ENCODE peak calls at places on chromosomes 4 and X, in eight cellular contexts. R is mesothelial cell of epicardium, O is H4, Z is AML-193, X is neural crest cell, G is fibroblast of the aortic adventitia, H is HuH-7.5, U is activated T-cell treated with anti-CD3 and anti-CD28 coated beads for 1 hour. C is an unnamed sample.

GRCh38 chr4:152534541-152535231 is 1.2 kb downstream of the FBXW7 start:
- DNase-seq in R (no peak), O (no peak), Z (peak), X (peak), G (peak), H (no peak), U (peak), C (peak)

GRCh38 chr4:123673971-123674370 is 277.4 kb downstream of the SPRY1 start:
- DNase-seq in R (no peak), O (no peak), Z (no peak), X (no peak), G (no peak), H (no peak), U (no peak), C (no peak)

GRCh38 chr4:15396157-15396800 is 31.6 kb upstream of the C1QTNF7 start:
- DNase-seq in R (no peak), O (peak), Z (peak), X (peak), G (peak), H (peak), U (peak), C (peak)

GRCh38 chr4:115720611-115721010 is 607.2 kb upstream of the NDST4 start:
- DNase-seq in R (no peak), O (no peak), Z (no peak), X (no peak), G (no peak), H (no peak), U (no peak), C (no peak)

GRCh38 chr4:53563824-53564223 is 27.5 kb downstream of the LNX1 start:
- DNase-seq in R (no peak), O (peak), Z (no peak), X (no peak), G (peak), H (no peak), U (no peak), C (peak)

GRCh38 chr4:153114771-153115321 is 89.4 kb upstream of the TRIM2 start:
- DNase-seq in R (no peak), O (peak), Z (no peak), X (no peak), G (peak), H (no peak), U (peak), C (no peak)

GRCh38 chr4:158239196-158239595 is 28.9 kb downstream of the TMEM144 start:
- DNase-seq in R (no peak), O (no peak), Z (no peak), X (no peak), G (no peak), H (no peak), U (no peak), C (no peak)

GRCh38 chr4:1207603-1208265 is 35.4 kb upstream of the SPON2 start:
- DNase-seq in R (peak), O (no peak), Z (no peak), X (no peak), G (peak), H (no peak), U (no peak), C (no peak)

GRCh38 chr4:139676913-139677585 is 11.4 kb downstream of the MGST2 start:
- DNase-seq in R (no peak), O (no peak), Z (no peak), X (no peak), G (no peak), H (no peak), U (no peak), C (no peak)

GRCh38 chr4:53653484-53654053 is 62.3 kb upstream of the LNX1 start:
- DNase-seq in R (no peak), O (peak), Z (no peak), X (no peak), G (peak), H (no peak), U (no peak), C (peak)

GRCh38 chr4:92776080-92776479 is 472.3 kb downstream of the GRID2 start:
- DNase-seq in R (no peak), O (no peak), Z (no peak), X (no peak), G (no peak), H (no peak), U (no peak), C (no peak)

GRCh38 chr4:6548201-6548881 is 26.6 kb upstream of the MAN2B2 start:
- DNase-seq in R (no peak), O (peak), Z (peak), X (peak), G (peak), H (no peak), U (no peak), C (peak)

GRCh38 chr4:30720021-30720655 is at the start of gene PCDH7:
- DNase-seq in R (peak), O (peak), Z (no peak), X (peak), G (peak), H (peak), U (no peak), C (no peak)

GRCh38 chr4:150769845-150770244 is 187.9 kb downstream of the MAB21L2 start:
- DNase-seq in R (no peak), O (no peak), Z (no peak), X (no peak), G (no peak), H (no peak), U (no peak), C (peak)

GRCh38 chr4:122293374-122294365 is 85.1 kb upstream of the ADAD1 start:
- DNase-seq in R (no peak), O (no peak), Z (no peak), X (no peak), G (peak), H (no peak), U (no peak), C (no peak)

GRCh38 chr4:105280338-105280809 is 133.7 kb downstream of the TET2 start:
- DNase-seq in R (no peak), O (peak), Z (no peak), X (no peak), G (peak), H (no peak), U (no peak), C (no peak)

GRCh38 chr4:139599594-139600374 is 43.8 kb upstream of the SETD7 start:
- DNase-seq in R (no peak), O (no peak), Z (no peak), X (no peak), G (peak), H (no peak), U (no peak), C (no peak)

GRCh38 chrX:133888941-133889340 is 96.5 kb downstream of the GPC3 start:
- DNase-seq in R (no peak), O (no peak), Z (no peak), X (no peak), G (no peak), H (no peak), U (no peak), C (no peak)